ENCODE peak calls at places on chromosomes 3 and 15, in four cellular contexts. One of them, this sample, is unnamed.

GRCh38 chr15:34721802-34722795 is 32.7 kb downstream of the GJD2 start:
- DNase-seq in sigmoid colon: peak; percentile 63
- DNase-seq in effector memory CD4-positive, alpha-beta T cell: no peak
- DNase-seq in tibial artery: peak; percentile 87
- DNase-seq in this sample: no peak

GRCh38 chr15:87500240-87500639 is 756.3 kb downstream of the NTRK3 start:
- DNase-seq in sigmoid colon: no peak
- DNase-seq in effector memory CD4-positive, alpha-beta T cell: no peak
- DNase-seq in tibial artery: no peak
- DNase-seq in this sample: no peak

GRCh38 chr3:113776564-113776963 is 29.7 kb downstream of the ATP6V1A start:
- DNase-seq in effector memory CD4-positive, alpha-beta T cell: no peak
- DNase-seq in sigmoid colon: no peak
- DNase-seq in tibial artery: no peak
- DNase-seq in this sample: no peak

GRCh38 chr15:70474682-70475438 is 288.5 kb downstream of the UACA start:
- DNase-seq in tibial artery: peak; percentile 97
- DNase-seq in effector memory CD4-positive, alpha-beta T cell: no peak
- DNase-seq in sigmoid colon: peak; percentile 83
- DNase-seq in this sample: peak; percentile 90

GRCh38 chr3:160618878-160619277 is 53.5 kb upstream of the KPNA4 start:
- DNase-seq in effector memory CD4-positive, alpha-beta T cell: no peak
- DNase-seq in tibial artery: no peak
- DNase-seq in sigmoid colon: no peak
- DNase-seq in this sample: no peak

GRCh38 chr3:113536627-113537101 is 4.3 kb downstream of the SIDT1 start:
- DNase-seq in effector memory CD4-positive, alpha-beta T cell: no peak
- DNase-seq in sigmoid colon: no peak
- DNase-seq in tibial artery: no peak
- DNase-seq in this sample: no peak

GRCh38 chr3:167738037-167738436 is 2.5 kb downstream of the SERPINI1 start:
- DNase-seq in sigmoid colon: no peak
- DNase-seq in tibial artery: no peak
- DNase-seq in effector memory CD4-positive, alpha-beta T cell: no peak
- DNase-seq in this sample: no peak

GRCh38 chr3:55292360-55292759 is 194.7 kb downstream of the WNT5A start:
- DNase-seq in effector memory CD4-positive, alpha-beta T cell: no peak
- DNase-seq in sigmoid colon: no peak
- DNase-seq in tibial artery: no peak
- DNase-seq in this sample: no peak

GRCh38 chr3:129651316-129652202 is 45.1 kb upstream of the PLXND1 start:
- DNase-seq in effector memory CD4-positive, alpha-beta T cell: no peak
- DNase-seq in tibial artery: no peak
- DNase-seq in sigmoid colon: no peak
- DNase-seq in this sample: peak; percentile 57

GRCh38 chr3:140092883-140093536 is 158.0 kb downstream of the CLSTN2 start:
- DNase-seq in sigmoid colon: no peak
- DNase-seq in tibial artery: no peak
- DNase-seq in effector memory CD4-positive, alpha-beta T cell: no peak
- DNase-seq in this sample: peak; percentile 61

GRCh38 chr3:14767706-14768105 is 51.1 kb upstream of the FGD5 start:
- DNase-seq in tibial artery: no peak
- DNase-seq in sigmoid colon: no peak
- DNase-seq in effector memory CD4-positive, alpha-beta T cell: no peak
- DNase-seq in this sample: no peak

GRCh38 chr3:40310690-40311089 is 1.2 kb downstream of the EIF1B start:
- DNase-seq in tibial artery: no peak
- DNase-seq in effector memory CD4-positive, alpha-beta T cell: no peak
- DNase-seq in sigmoid colon: no peak
- DNase-seq in this sample: no peak

GRCh38 chr3:105513042-105513441 is 146.3 kb downstream of the ALCAM start:
- DNase-seq in sigmoid colon: no peak
- DNase-seq in tibial artery: no peak
- DNase-seq in effector memory CD4-positive, alpha-beta T cell: no peak
- DNase-seq in this sample: no peak

GRCh38 chr3:67946446-67946845 is 292.0 kb upstream of the SUCLG2 start:
- DNase-seq in sigmoid colon: no peak
- DNase-seq in tibial artery: no peak
- DNase-seq in effector memory CD4-positive, alpha-beta T cell: no peak
- DNase-seq in this sample: no peak

GRCh38 chr3:57006949-57007419 is 53.5 kb upstream of the SPATA12 start:
- DNase-seq in sigmoid colon: peak; percentile 77
- DNase-seq in effector memory CD4-positive, alpha-beta T cell: no peak
- DNase-seq in tibial artery: no peak
- DNase-seq in this sample: no peak

GRCh38 chr3:15708882-15709677 is 88.7 kb downstream of the ANKRD28 start:
- DNase-seq in effector memory CD4-positive, alpha-beta T cell: no peak
- DNase-seq in sigmoid colon: no peak
- DNase-seq in tibial artery: no peak
- DNase-seq in this sample: no peak

GRCh38 chr15:99073008-99073714 is 31.7 kb upstream of the SYNM start:
- DNase-seq in effector memory CD4-positive, alpha-beta T cell: no peak
- DNase-seq in sigmoid colon: no peak
- DNase-seq in tibial artery: peak; percentile 34
- DNase-seq in this sample: no peak

GRCh38 chr15:63872759-63873510 is 39.2 kb upstream of the HERC1 start:
- DNase-seq in tibial artery: no peak
- DNase-seq in sigmoid colon: no peak
- DNase-seq in effector memory CD4-positive, alpha-beta T cell: no peak
- DNase-seq in this sample: no peak

GRCh38 chr15:49265911-49266310 is 95.9 kb downstream of the GALK2 start:
- DNase-seq in tibial artery: no peak
- DNase-seq in effector memory CD4-positive, alpha-beta T cell: no peak
- DNase-seq in sigmoid colon: no peak
- DNase-seq in this sample: no peak

GRCh38 chr3:52119056-52119455 is 35.2 kb downstream of the POC1A start:
- DNase-seq in sigmoid colon: peak; percentile 42
- DNase-seq in effector memory CD4-positive, alpha-beta T cell: no peak
- DNase-seq in tibial artery: no peak
- DNase-seq in this sample: no peak

GRCh38 chr15:92011611-92012367 is 158.3 kb downstream of the SLCO3A1 start:
- DNase-seq in effector memory CD4-positive, alpha-beta T cell: no peak
- DNase-seq in sigmoid colon: no peak
- DNase-seq in tibial artery: no peak
- DNase-seq in this sample: no peak

GRCh38 chr15:85443046-85443445 is 62.6 kb downstream of the AKAP13 start:
- DNase-seq in sigmoid colon: no peak
- DNase-seq in tibial artery: no peak
- DNase-seq in effector memory CD4-positive, alpha-beta T cell: no peak
- DNase-seq in this sample: no peak

GRCh38 chr3:169748670-169749069 is 16.2 kb downstream of the TERC start:
- DNase-seq in effector memory CD4-positive, alpha-beta T cell: no peak
- DNase-seq in sigmoid colon: no peak
- DNase-seq in tibial artery: no peak
- DNase-seq in this sample: no peak

GRCh38 chr3:50687127-50687751 is 12.5 kb downstream of the DOCK3 start:
- DNase-seq in effector memory CD4-positive, alpha-beta T cell: no peak
- DNase-seq in sigmoid colon: no peak
- DNase-seq in tibial artery: no peak
- DNase-seq in this sample: no peak

GRCh38 chr3:146374146-146374545 is 95.2 kb downstream of the PLSCR2 start:
- DNase-seq in effector memory CD4-positive, alpha-beta T cell: no peak
- DNase-seq in sigmoid colon: no peak
- DNase-seq in tibial artery: no peak
- DNase-seq in this sample: no peak

GRCh38 chr15:61715082-61715481 is 345.2 kb downstream of the VPS13C start:
- DNase-seq in sigmoid colon: no peak
- DNase-seq in effector memory CD4-positive, alpha-beta T cell: no peak
- DNase-seq in tibial artery: no peak
- DNase-seq in this sample: no peak

GRCh38 chr3:124248471-124249028 is 256.6 kb upstream of the ROPN1 start:
- DNase-seq in tibial artery: peak; percentile 81
- DNase-seq in sigmoid colon: peak; percentile 70
- DNase-seq in effector memory CD4-positive, alpha-beta T cell: no peak
- DNase-seq in this sample: no peak

GRCh38 chr3:122892118-122892517 is 97.2 kb downstream of the SLC49A4 start:
- DNase-seq in effector memory CD4-positive, alpha-beta T cell: no peak
- DNase-seq in tibial artery: no peak
- DNase-seq in sigmoid colon: no peak
- DNase-seq in this sample: no peak

GRCh38 chr3:9791790-9792404 is 376 bp downstream of the TADA3 start:
- DNase-seq in effector memory CD4-positive, alpha-beta T cell: no peak
- DNase-seq in tibial artery: no peak
- DNase-seq in sigmoid colon: no peak
- DNase-seq in this sample: no peak

GRCh38 chr3:9792405-9793160 is at the start of the genes ARPC4 and TADA3:
- DNase-seq in sigmoid colon: peak; percentile 96
- DNase-seq in effector memory CD4-positive, alpha-beta T cell: peak; percentile 85
- DNase-seq in tibial artery: peak; percentile 96
- DNase-seq in this sample: peak; percentile 95

GRCh38 chr3:9793161-9793781 is 389 bp downstream of the ARPC4 start:
- DNase-seq in effector memory CD4-positive, alpha-beta T cell: peak; percentile 11
- DNase-seq in tibial artery: no peak
- DNase-seq in sigmoid colon: no peak
- DNase-seq in this sample: no peak

GRCh38 chr3:9795212-9795611 is 2.3 kb downstream of the ARPC4 start:
- DNase-seq in tibial artery: no peak
- DNase-seq in sigmoid colon: no peak
- DNase-seq in effector memory CD4-positive, alpha-beta T cell: no peak
- DNase-seq in this sample: no peak

DNA sequence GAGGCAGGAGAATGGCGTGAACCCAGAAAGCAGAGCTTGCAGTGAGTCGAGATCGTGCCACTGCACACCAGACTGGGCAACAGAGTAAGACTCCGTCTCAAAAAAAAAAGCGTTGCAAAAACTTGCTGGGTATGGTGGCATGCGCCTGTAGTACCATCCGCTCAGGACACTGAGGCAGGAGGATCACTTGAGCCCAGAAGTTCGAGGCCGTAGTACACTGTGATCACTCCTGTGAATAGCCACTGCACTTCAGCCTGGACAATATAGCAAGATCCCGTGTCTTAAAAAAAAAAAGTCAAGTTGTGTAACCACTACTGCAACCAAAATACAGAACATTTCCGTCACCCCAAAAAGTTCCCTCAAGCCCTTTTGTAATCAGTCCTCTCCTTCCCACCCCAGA is 1.5 kb downstream of the ARPC4 start:
- DNase-seq in tibial artery: no peak
- DNase-seq in sigmoid colon: no peak
- DNase-seq in effector memory CD4-positive, alpha-beta T cell: no peak
- DNase-seq in this sample: no peak
- H3K4me3 ChIP-seq in tibial artery: peak overlapping the region; percentile 68
- H3K4me3 ChIP-seq in sigmoid colon: no peak overlapping the region
- H3K4me3 ChIP-seq in effector memory CD4-positive, alpha-beta T cell: no peak overlapping the region
- H3K4me3 ChIP-seq in this sample: peak overlapping the region; percentile 99

DNA sequence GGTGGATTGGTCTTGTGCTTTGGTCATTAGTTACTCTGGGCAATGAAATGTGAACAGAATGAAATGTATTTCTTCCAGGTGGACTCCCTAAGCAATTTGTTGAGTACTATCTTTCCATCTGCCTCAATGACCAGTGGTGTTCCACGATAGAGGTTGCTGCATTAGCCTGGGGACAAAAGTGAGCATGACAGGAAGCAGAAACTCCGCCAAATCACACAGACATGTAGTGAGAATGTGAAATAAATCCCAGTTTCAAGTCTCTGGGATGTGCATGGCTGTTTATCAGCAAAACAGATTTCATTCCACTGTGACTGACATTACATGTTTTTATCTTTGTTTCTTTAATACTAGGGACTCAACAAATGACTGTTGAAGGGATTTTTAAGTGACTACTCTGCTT is 63.3 kb upstream of the DCBLD2 start:
- DNase-seq in effector memory CD4-positive, alpha-beta T cell: no peak
- DNase-seq in tibial artery: no peak
- DNase-seq in sigmoid colon: no peak
- DNase-seq in this sample: no peak
- H3K4me1 ChIP-seq in effector memory CD4-positive, alpha-beta T cell: no peaks in the 10 kb centered on the region
- H3K4me1 ChIP-seq in tibial artery: no peaks in the 10 kb centered on the region
- H3K4me1 ChIP-seq in sigmoid colon: no peaks in the 10 kb centered on the region
- H3K4me1 ChIP-seq in this sample: no peaks in the 10 kb centered on the region

DNA sequence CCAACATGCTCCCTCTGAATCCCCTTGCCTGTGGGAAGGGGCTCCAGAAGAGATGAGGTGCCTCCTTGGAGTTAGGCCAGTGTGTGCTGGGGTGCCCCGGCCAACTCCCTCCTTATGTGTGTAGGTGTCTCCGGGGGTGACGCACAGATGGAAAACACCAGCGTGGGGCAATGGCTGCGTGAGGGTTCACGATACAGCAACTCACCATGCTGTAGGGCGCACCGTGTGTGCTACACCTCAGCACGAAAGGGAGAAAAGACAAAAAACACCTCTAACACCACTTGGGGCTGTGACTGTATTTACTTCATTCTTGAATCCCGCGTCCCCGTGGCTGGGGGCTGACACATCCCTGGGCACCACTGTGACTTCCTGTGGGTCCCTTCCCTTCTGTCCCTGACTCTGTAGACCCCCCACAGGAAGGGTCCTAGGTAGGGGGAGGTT is 1.6 kb upstream of the CALML4 start:
- DNase-seq in sigmoid colon: peak; percentile 63
- DNase-seq in tibial artery: no peak
- DNase-seq in effector memory CD4-positive, alpha-beta T cell: no peak
- DNase-seq in this sample: no peak
- H3K27me3 ChIP-seq in sigmoid colon: no peaks in the 10 kb centered on the region
- H3K27me3 ChIP-seq in tibial artery: no peaks in the 10 kb centered on the region
- H3K27me3 ChIP-seq in effector memory CD4-positive, alpha-beta T cell: no peaks in the 10 kb centered on the region
- H3K27me3 ChIP-seq in this sample: no peaks in the 10 kb centered on the region

GRCh38 chr3:149547954-149548728 is 73.6 kb downstream of the TM4SF4 start:
- DNase-seq in effector memory CD4-positive, alpha-beta T cell: no peak
- DNase-seq in sigmoid colon: peak; percentile 94
- DNase-seq in tibial artery: peak; percentile 77
- DNase-seq in this sample: no peak
- H3K4me3 ChIP-seq in effector memory CD4-positive, alpha-beta T cell: no peak overlapping the region
- H3K4me3 ChIP-seq in sigmoid colon: peak overlapping the region; percentile 2
- H3K4me3 ChIP-seq in tibial artery: no peak overlapping the region
- H3K4me3 ChIP-seq in this sample: no peak overlapping the region

GRCh38 chr3:53160335-53160659 is 712 bp upstream of the PRKCD start:
- DNase-seq in effector memory CD4-positive, alpha-beta T cell: no peak
- DNase-seq in tibial artery: no peak
- DNase-seq in sigmoid colon: no peak
- DNase-seq in this sample: no peak
- H3K4me1 ChIP-seq in effector memory CD4-positive, alpha-beta T cell: peaks cover 19% of the 10 kb centered on the region
- H3K4me1 ChIP-seq in tibial artery: peaks cover 44% of the 10 kb centered on the region
- H3K4me1 ChIP-seq in sigmoid colon: no peaks in the 10 kb centered on the region
- H3K4me1 ChIP-seq in this sample: peaks cover 76% of the 10 kb centered on the region

GRCh38 chr3:16884084-16884747 is 539 bp upstream of the PLCL2 start:
- DNase-seq in tibial artery: peak; percentile 79
- DNase-seq in sigmoid colon: peak; percentile 77
- DNase-seq in effector memory CD4-positive, alpha-beta T cell: peak; percentile 42
- DNase-seq in this sample: peak; percentile 91
- H3K27me3 ChIP-seq in tibial artery: no peaks in the 10 kb centered on the region
- H3K27me3 ChIP-seq in sigmoid colon: no peaks in the 10 kb centered on the region
- H3K27me3 ChIP-seq in effector memory CD4-positive, alpha-beta T cell: no peaks in the 10 kb centered on the region
- H3K27me3 ChIP-seq in this sample: no peaks in the 10 kb centered on the region

DNA sequence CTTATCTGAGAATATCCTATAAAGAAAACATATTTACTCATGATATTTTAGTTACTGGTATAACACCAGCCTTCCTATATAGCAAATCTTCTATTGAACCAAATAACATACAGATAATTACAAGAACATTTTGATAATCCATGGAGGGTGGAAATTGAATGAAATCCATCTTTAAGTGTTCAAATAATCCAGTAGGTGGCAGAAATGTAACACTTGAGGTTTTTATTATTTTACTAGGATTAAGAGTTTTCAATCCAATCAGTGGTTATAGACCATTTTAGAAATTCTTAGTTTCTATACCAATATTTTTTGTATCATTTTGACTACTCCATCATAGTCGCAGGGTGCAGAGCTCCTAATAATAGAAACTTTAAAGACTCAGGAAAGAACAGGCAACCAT is 101.9 kb upstream of the KCNH8 start:
- DNase-seq in sigmoid colon: no peak
- DNase-seq in tibial artery: no peak
- DNase-seq in effector memory CD4-positive, alpha-beta T cell: no peak
- DNase-seq in this sample: no peak
- H3K4me3 ChIP-seq in sigmoid colon: no peak overlapping the region
- H3K4me3 ChIP-seq in tibial artery: no peak overlapping the region
- H3K4me3 ChIP-seq in effector memory CD4-positive, alpha-beta T cell: no peak overlapping the region
- H3K4me3 ChIP-seq in this sample: no peak overlapping the region

This sample was measured in left lung.